ENCODE peak calls at places on chromosomes 1 and 21, in eight cellular contexts. C is H9; Z is A549; M is fibroblast of lung; N is CD4-positive, alpha-beta T cell; S is AG04450; K is uterus; E is endothelial cell of umbilical vein. B is an unnamed sample.

GRCh38 chr21:34039678-34040382 is 33.5 kb upstream of the MRPS6 start:
- DNase-seq in Z (no peak), K (no peak), S (no peak), E (no peak), M (no peak), N (no peak), C (peak; percentile 39), B (no peak)

GRCh38 chr1:30274937-30275621 is 448.3 kb downstream of the MATN1 start:
- DNase-seq in C (peak; percentile 21), M (no peak), Z (no peak), N (no peak), K (no peak), E (no peak), S (no peak), B (no peak)

GRCh38 chr1:60699304-60699703 is 383.1 kb upstream of the NFIA start:
- DNase-seq in C (no peak), M (no peak), E (no peak), N (no peak), Z (no peak), K (no peak), S (no peak), B (no peak)

GRCh38 chr1:203567596-203567995 is 59.0 kb upstream of the ATP2B4 start:
- DNase-seq in S (no peak), M (no peak), N (no peak), Z (no peak), K (no peak), C (no peak), E (no peak), B (no peak)

GRCh38 chr1:182143825-182144661 is 82.5 kb upstream of the ZNF648 start:
- DNase-seq in S (no peak), E (peak; percentile 16), C (no peak), M (peak; percentile 90), K (peak; percentile 97), Z (no peak), N (no peak), B (no peak)

GRCh38 chr1:63255153-63255552 is 67.2 kb upstream of the FOXD3 start:
- DNase-seq in C (no peak), Z (no peak), M (no peak), N (no peak), S (no peak), E (no peak), K (no peak), B (no peak)

GRCh38 chr21:45825209-45825602 is 156.4 kb upstream of the COL6A1 start:
- DNase-seq in C (peak; percentile 25), S (no peak), Z (no peak), N (no peak), K (peak; percentile 9), E (no peak), M (no peak), B (no peak)

GRCh38 chr1:214228976-214229375 is 52.0 kb upstream of the SMYD2 start:
- DNase-seq in K (no peak), C (no peak), S (no peak), M (no peak), N (no peak), E (no peak), Z (no peak), B (no peak)

GRCh38 chr1:109190189-109190588 is 23.5 kb upstream of the SARS1 start:
- DNase-seq in C (no peak), K (no peak), E (no peak), N (no peak), Z (no peak), S (no peak), M (no peak), B (no peak)

GRCh38 chr21:39119696-39120290 is 63.5 kb downstream of the PSMG1 start:
- DNase-seq in C (no peak), E (no peak), Z (no peak), S (no peak), K (no peak), M (no peak), N (no peak), B (no peak)

GRCh38 chr1:5829414-5829813 is 162.8 kb downstream of the NPHP4 start:
- DNase-seq in K (no peak), E (no peak), M (no peak), Z (no peak), N (no peak), S (no peak), C (no peak), B (no peak)

GRCh38 chr1:30894508-30894973 is 14.0 kb downstream of the SDC3 start:
- DNase-seq in S (no peak), Z (no peak), N (no peak), C (no peak), E (no peak), M (no peak), K (no peak), B (no peak)

GRCh38 chr1:53949651-53950050 is 3.5 kb downstream of the LRRC42 start:
- DNase-seq in E (no peak), K (no peak), Z (no peak), C (no peak), S (no peak), M (no peak), N (no peak), B (no peak)

GRCh38 chr1:59670662-59671061 is 144.1 kb upstream of the HOOK1 start:
- DNase-seq in S (no peak), C (no peak), K (no peak), N (no peak), E (no peak), Z (no peak), M (no peak), B (no peak)

GRCh38 chr1:153509729-153510354 is 25.9 kb downstream of the S100A6 start:
- DNase-seq in M (no peak), Z (peak; percentile 79), N (peak; percentile 71), C (peak; percentile 59), S (no peak), K (no peak), E (peak; percentile 27), B (no peak)

GRCh38 chr21:15825699-15826098 is 95.9 kb downstream of the USP25 start:
- DNase-seq in S (no peak), K (no peak), Z (no peak), M (no peak), C (no peak), N (no peak), E (no peak), B (no peak)

GRCh38 chr1:170742600-170742999 is 78.7 kb downstream of the PRRX1 start:
- DNase-seq in N (no peak), K (no peak), C (no peak), M (no peak), E (no peak), Z (no peak), S (no peak), B (no peak)

GRCh38 chr1:161081519-161081918 is 7.8 kb downstream of the NECTIN4 start:
- DNase-seq in S (no peak), C (no peak), E (no peak), N (no peak), Z (no peak), K (no peak), M (no peak), B (no peak)

GRCh38 chr1:161081151-161081405 is 8.3 kb downstream of the NECTIN4 start:
- DNase-seq in S (no peak), N (no peak), Z (no peak), M (no peak), E (no peak), C (no peak), K (no peak), B (no peak)

GRCh38 chr1:161080391-161081150 is 8.8 kb downstream of the NECTIN4 start:
- DNase-seq in C (no peak), M (peak; percentile 15), N (no peak), Z (no peak), E (no peak), S (no peak), K (no peak), B (no peak)

GRCh38 chr1:161077426-161077825 is 7.7 kb upstream of the ARHGAP30 start:
- DNase-seq in S (no peak), E (no peak), Z (no peak), C (no peak), N (no peak), K (no peak), M (no peak), B (no peak)

GRCh38 chr1:161079436-161080110 is 9.8 kb downstream of the NECTIN4 start:
- DNase-seq in E (no peak), N (no peak), Z (no peak), S (no peak), C (no peak), M (no peak), K (no peak), B (no peak)
- TF ChIP-seq CTCF in E (no peak), N (no peak), Z (no peak), S (peak; percentile 1), C (peak; percentile 21), M (no peak), K (no peak), B (no peak)

GRCh38 chr1:228004331-228004871 is 2.4 kb upstream of the WNT3A start:
- DNase-seq in E (no peak), N (peak; percentile 25), M (no peak), Z (peak; percentile 62), K (peak; percentile 4), S (no peak), C (peak; percentile 78), B (peak; percentile 37)
- TF ChIP-seq CTCF in E (peak; percentile 8), N (no peak), M (peak; percentile 25), Z (peak; percentile 51), K (no peak), S (peak; percentile 37), C (peak; percentile 81), B (no peak)

DNA sequence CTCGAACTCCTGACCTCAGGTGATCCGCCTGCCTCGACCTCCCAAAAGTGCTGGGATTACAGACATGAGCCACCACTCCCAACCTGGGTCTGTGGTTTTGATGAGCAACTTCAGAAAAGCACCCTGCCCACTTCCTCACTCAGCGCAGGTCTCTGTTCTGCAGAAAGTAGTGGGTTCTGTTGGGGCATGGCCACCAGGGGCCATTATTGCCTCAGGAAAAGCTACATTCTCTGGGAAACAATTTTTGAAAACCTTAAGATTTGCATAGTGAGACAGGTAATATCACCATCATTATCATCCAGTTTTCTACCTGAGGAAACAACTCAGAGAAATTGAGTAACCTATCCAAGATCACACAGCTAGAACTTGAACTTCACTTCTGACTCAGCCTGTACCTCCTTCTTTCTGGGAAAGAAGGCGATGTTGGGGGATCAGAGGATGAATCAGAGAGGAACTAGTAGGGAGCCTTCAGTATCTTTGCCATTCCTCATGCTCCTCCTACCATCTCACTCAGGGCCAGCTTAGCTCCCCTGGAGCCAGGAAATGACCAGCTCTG is 7.1 kb upstream of the NES start:
- DNase-seq in E (no peak), Z (no peak), N (no peak), M (no peak), S (no peak), C (no peak), K (no peak), B (no peak)
- TF ChIP-seq CTCF in E (no peak), Z (no peak), N (peak; percentile 19), M (no peak), S (peak; percentile 23), C (peak; percentile 41), K (no peak), B (no peak)

DNA sequence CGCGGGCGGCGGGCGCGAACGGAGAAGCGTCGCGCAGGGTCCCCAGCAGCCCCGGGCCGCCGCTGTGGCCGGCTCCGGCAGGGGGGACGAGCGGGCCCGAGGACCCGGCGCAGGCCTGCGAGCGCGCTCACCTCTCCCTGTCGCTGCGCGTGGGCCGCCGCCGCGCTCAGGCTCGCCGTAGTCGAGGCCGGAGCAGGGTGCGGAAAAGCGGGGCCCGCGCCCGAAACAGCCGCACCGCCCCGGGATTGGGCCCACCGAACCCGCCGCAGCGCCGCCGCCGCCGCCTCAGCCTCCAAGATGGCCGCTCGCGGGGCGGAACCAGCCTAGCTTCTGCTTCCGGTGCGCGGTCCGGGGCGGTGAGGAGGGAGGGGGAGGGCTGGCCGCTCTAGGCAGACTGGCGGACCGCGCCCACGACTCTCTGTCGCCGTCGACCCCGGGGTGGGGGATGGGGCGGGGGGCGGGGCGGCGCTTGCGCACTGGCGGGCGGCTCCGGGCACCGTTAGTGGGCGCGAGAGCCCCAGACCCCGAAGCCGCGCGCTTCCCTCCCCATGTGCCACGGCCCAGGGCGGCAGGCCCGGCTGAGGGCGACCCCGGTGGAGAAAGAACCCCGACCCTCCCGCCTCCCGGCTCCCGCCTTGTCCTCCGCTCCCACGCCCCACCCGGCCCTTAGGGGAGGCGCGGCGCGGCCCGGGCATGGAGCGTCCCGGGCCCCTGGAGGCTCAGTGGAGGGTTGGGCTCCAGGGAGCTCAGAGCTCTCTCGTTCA is at the start of gene UBE2J2:
- DNase-seq in S (peak; percentile 85), C (peak; percentile 93), K (peak; percentile 95), N (peak; percentile 92), Z (peak; percentile 75), E (peak; percentile 84), M (peak; percentile 94), B (peak; percentile 93)
- TF ChIP-seq CTCF in S (no peak), C (no peak), K (peak; percentile 20), N (no peak), Z (no peak), E (no peak), M (no peak), B (no peak)

B was measured in mesothelial cell of epicardium.